ENCODE peak calls at places on chromosome 13, in six cellular contexts. One of them, this sample, is unnamed.

GRCh38 chr13:80337706-80338105 is 3.2 kb downstream of the SPRY2 start:
- DNase-seq in cardiac muscle cell: peak; percentile 42
- DNase-seq in CD4-positive, CD25-positive, alpha-beta regulatory T cell: no peak
- DNase-seq in thoracic aorta: no peak
- DNase-seq in GM06990: no peak
- DNase-seq in bronchial epithelial cell: peak; percentile 20
- DNase-seq in this sample: no peak

GRCh38 chr13:35891973-35892441 is 239.2 kb downstream of the DCLK1 start:
- DNase-seq in bronchial epithelial cell: peak; percentile 98
- DNase-seq in CD4-positive, CD25-positive, alpha-beta regulatory T cell: no peak
- DNase-seq in GM06990: no peak
- DNase-seq in thoracic aorta: no peak
- DNase-seq in cardiac muscle cell: peak; percentile 5
- DNase-seq in this sample: no peak

GRCh38 chr13:96958286-96958891 is 35.9 kb downstream of the OXGR1 start:
- DNase-seq in cardiac muscle cell: peak; percentile 46
- DNase-seq in bronchial epithelial cell: peak; percentile 45
- DNase-seq in CD4-positive, CD25-positive, alpha-beta regulatory T cell: no peak
- DNase-seq in GM06990: no peak
- DNase-seq in thoracic aorta: no peak
- DNase-seq in this sample: no peak

GRCh38 chr13:109872864-109873263 is 86.5 kb upstream of the IRS2 start:
- DNase-seq in bronchial epithelial cell: no peak
- DNase-seq in cardiac muscle cell: no peak
- DNase-seq in GM06990: no peak
- DNase-seq in thoracic aorta: no peak
- DNase-seq in CD4-positive, CD25-positive, alpha-beta regulatory T cell: no peak
- DNase-seq in this sample: no peak

GRCh38 chr13:71865858-71866172 is 1.2 kb downstream of the DACH1 start:
- DNase-seq in GM06990: no peak
- DNase-seq in cardiac muscle cell: peak; percentile 10
- DNase-seq in thoracic aorta: no peak
- DNase-seq in CD4-positive, CD25-positive, alpha-beta regulatory T cell: no peak
- DNase-seq in bronchial epithelial cell: no peak
- DNase-seq in this sample: peak; percentile 45

GRCh38 chr13:79485014-79485441 is 4.1 kb downstream of the NDFIP2 start:
- DNase-seq in bronchial epithelial cell: peak; percentile 96
- DNase-seq in cardiac muscle cell: peak; percentile 75
- DNase-seq in GM06990: no peak
- DNase-seq in CD4-positive, CD25-positive, alpha-beta regulatory T cell: no peak
- DNase-seq in thoracic aorta: no peak
- DNase-seq in this sample: no peak

GRCh38 chr13:51801631-51802099 is 2.3 kb downstream of the DHRS12 start:
- DNase-seq in GM06990: no peak
- DNase-seq in bronchial epithelial cell: no peak
- DNase-seq in cardiac muscle cell: no peak
- DNase-seq in thoracic aorta: peak; percentile 32
- DNase-seq in CD4-positive, CD25-positive, alpha-beta regulatory T cell: no peak
- DNase-seq in this sample: peak; percentile 90

GRCh38 chr13:92843549-92843948 is 383.1 kb upstream of the GPC6 start:
- DNase-seq in thoracic aorta: no peak
- DNase-seq in bronchial epithelial cell: peak; percentile 69
- DNase-seq in GM06990: no peak
- DNase-seq in CD4-positive, CD25-positive, alpha-beta regulatory T cell: no peak
- DNase-seq in cardiac muscle cell: peak; percentile 73
- DNase-seq in this sample: no peak

GRCh38 chr13:36275190-36276002 is 22.2 kb downstream of the CCDC169 start:
- DNase-seq in CD4-positive, CD25-positive, alpha-beta regulatory T cell: no peak
- DNase-seq in cardiac muscle cell: peak; percentile 88
- DNase-seq in GM06990: no peak
- DNase-seq in bronchial epithelial cell: peak; percentile 59
- DNase-seq in thoracic aorta: no peak
- DNase-seq in this sample: no peak

GRCh38 chr13:100315522-100315921 is 226.6 kb downstream of the PCCA start:
- DNase-seq in GM06990: no peak
- DNase-seq in CD4-positive, CD25-positive, alpha-beta regulatory T cell: no peak
- DNase-seq in thoracic aorta: no peak
- DNase-seq in bronchial epithelial cell: no peak
- DNase-seq in cardiac muscle cell: no peak
- DNase-seq in this sample: no peak

GRCh38 chr13:40179421-40179820 is 487.0 kb downstream of the FOXO1 start:
- DNase-seq in bronchial epithelial cell: no peak
- DNase-seq in GM06990: no peak
- DNase-seq in CD4-positive, CD25-positive, alpha-beta regulatory T cell: no peak
- DNase-seq in thoracic aorta: no peak
- DNase-seq in cardiac muscle cell: no peak
- DNase-seq in this sample: no peak

GRCh38 chr13:101449971-101450748 is 2.3 kb upstream of the ITGBL1 start:
- DNase-seq in bronchial epithelial cell: peak; percentile 98
- DNase-seq in cardiac muscle cell: peak; percentile 67
- DNase-seq in GM06990: no peak
- DNase-seq in CD4-positive, CD25-positive, alpha-beta regulatory T cell: no peak
- DNase-seq in thoracic aorta: no peak
- DNase-seq in this sample: no peak

GRCh38 chr13:68275758-68276157 is 1045.6 kb upstream of the PCDH9 start:
- DNase-seq in bronchial epithelial cell: no peak
- DNase-seq in GM06990: no peak
- DNase-seq in CD4-positive, CD25-positive, alpha-beta regulatory T cell: no peak
- DNase-seq in cardiac muscle cell: no peak
- DNase-seq in thoracic aorta: no peak
- DNase-seq in this sample: no peak

GRCh38 chr13:97440598-97440997 is 6.6 kb downstream of the RAP2A start:
- DNase-seq in CD4-positive, CD25-positive, alpha-beta regulatory T cell: no peak
- DNase-seq in cardiac muscle cell: peak; percentile 33
- DNase-seq in thoracic aorta: no peak
- DNase-seq in GM06990: no peak
- DNase-seq in bronchial epithelial cell: peak; percentile 2
- DNase-seq in this sample: no peak

GRCh38 chr13:102812616-102813287 is 13.8 kb downstream of the BIVM start:
- DNase-seq in GM06990: no peak
- DNase-seq in CD4-positive, CD25-positive, alpha-beta regulatory T cell: no peak
- DNase-seq in cardiac muscle cell: peak; percentile 49
- DNase-seq in thoracic aorta: no peak
- DNase-seq in bronchial epithelial cell: no peak
- DNase-seq in this sample: no peak

GRCh38 chr13:34756572-34756971 is 185.5 kb upstream of the NBEA start:
- DNase-seq in cardiac muscle cell: no peak
- DNase-seq in CD4-positive, CD25-positive, alpha-beta regulatory T cell: no peak
- DNase-seq in thoracic aorta: no peak
- DNase-seq in GM06990: no peak
- DNase-seq in bronchial epithelial cell: no peak
- DNase-seq in this sample: no peak

GRCh38 chr13:44229371-44230030 is 144.1 kb upstream of the SERP2 start:
- DNase-seq in cardiac muscle cell: no peak
- DNase-seq in CD4-positive, CD25-positive, alpha-beta regulatory T cell: no peak
- DNase-seq in GM06990: no peak
- DNase-seq in bronchial epithelial cell: no peak
- DNase-seq in thoracic aorta: no peak
- DNase-seq in this sample: no peak

GRCh38 chr13:32976046-32976781 is 40.0 kb upstream of the KL start:
- DNase-seq in cardiac muscle cell: no peak
- DNase-seq in GM06990: no peak
- DNase-seq in bronchial epithelial cell: no peak
- DNase-seq in CD4-positive, CD25-positive, alpha-beta regulatory T cell: no peak
- DNase-seq in thoracic aorta: no peak
- DNase-seq in this sample: no peak

GRCh38 chr13:89565711-89566110 is 1781.8 kb upstream of the MIR17HG start:
- DNase-seq in thoracic aorta: no peak
- DNase-seq in cardiac muscle cell: no peak
- DNase-seq in CD4-positive, CD25-positive, alpha-beta regulatory T cell: no peak
- DNase-seq in GM06990: no peak
- DNase-seq in bronchial epithelial cell: no peak
- DNase-seq in this sample: no peak

GRCh38 chr13:101289764-101290163 is 126.5 kb downstream of the NALCN start:
- DNase-seq in bronchial epithelial cell: peak; percentile 44
- DNase-seq in GM06990: no peak
- DNase-seq in CD4-positive, CD25-positive, alpha-beta regulatory T cell: no peak
- DNase-seq in cardiac muscle cell: peak; percentile 26
- DNase-seq in thoracic aorta: no peak
- DNase-seq in this sample: no peak

GRCh38 chr13:78709028-78709427 is 50.1 kb upstream of the OBI1 start:
- DNase-seq in thoracic aorta: no peak
- DNase-seq in bronchial epithelial cell: peak; percentile 76
- DNase-seq in CD4-positive, CD25-positive, alpha-beta regulatory T cell: no peak
- DNase-seq in cardiac muscle cell: no peak
- DNase-seq in GM06990: no peak
- DNase-seq in this sample: no peak

GRCh38 chr13:105159794-105160193 is 1375.7 kb downstream of the EFNB2 start:
- DNase-seq in cardiac muscle cell: no peak
- DNase-seq in CD4-positive, CD25-positive, alpha-beta regulatory T cell: no peak
- DNase-seq in GM06990: no peak
- DNase-seq in thoracic aorta: no peak
- DNase-seq in bronchial epithelial cell: no peak
- DNase-seq in this sample: no peak

GRCh38 chr13:109773786-109774185 is 12.6 kb downstream of the IRS2 start:
- DNase-seq in bronchial epithelial cell: no peak
- DNase-seq in cardiac muscle cell: no peak
- DNase-seq in GM06990: no peak
- DNase-seq in CD4-positive, CD25-positive, alpha-beta regulatory T cell: no peak
- DNase-seq in thoracic aorta: no peak
- DNase-seq in this sample: no peak

GRCh38 chr13:77749481-77749880 is 52.0 kb downstream of the SLAIN1 start:
- DNase-seq in CD4-positive, CD25-positive, alpha-beta regulatory T cell: no peak
- DNase-seq in GM06990: no peak
- DNase-seq in thoracic aorta: no peak
- DNase-seq in bronchial epithelial cell: no peak
- DNase-seq in cardiac muscle cell: no peak
- DNase-seq in this sample: no peak

GRCh38 chr13:110306960-110307696 is at the start of the genes COL4A1 and COL4A2:
- DNase-seq in cardiac muscle cell: peak; percentile 83
- DNase-seq in GM06990: no peak
- DNase-seq in CD4-positive, CD25-positive, alpha-beta regulatory T cell: no peak
- DNase-seq in bronchial epithelial cell: peak; percentile 27
- DNase-seq in thoracic aorta: no peak
- DNase-seq in this sample: peak; percentile 68

GRCh38 chr13:97967948-97968347 is 14.5 kb downstream of the IPO5 start:
- DNase-seq in cardiac muscle cell: peak; percentile 90
- DNase-seq in GM06990: no peak
- DNase-seq in bronchial epithelial cell: no peak
- DNase-seq in CD4-positive, CD25-positive, alpha-beta regulatory T cell: no peak
- DNase-seq in thoracic aorta: no peak
- DNase-seq in this sample: no peak

GRCh38 chr13:63567031-63567430 is 2151.4 kb upstream of the PCDH20 start:
- DNase-seq in GM06990: no peak
- DNase-seq in CD4-positive, CD25-positive, alpha-beta regulatory T cell: no peak
- DNase-seq in thoracic aorta: no peak
- DNase-seq in bronchial epithelial cell: no peak
- DNase-seq in cardiac muscle cell: no peak
- DNase-seq in this sample: no peak

GRCh38 chr13:97018029-97018819 is 23.9 kb upstream of the OXGR1 start:
- DNase-seq in thoracic aorta: no peak
- DNase-seq in CD4-positive, CD25-positive, alpha-beta regulatory T cell: no peak
- DNase-seq in cardiac muscle cell: peak; percentile 75
- DNase-seq in bronchial epithelial cell: peak; percentile 53
- DNase-seq in GM06990: no peak
- DNase-seq in this sample: no peak

GRCh38 chr13:74015137-74015536 is 119.1 kb downstream of the KLF12 start:
- DNase-seq in bronchial epithelial cell: peak; percentile 51
- DNase-seq in GM06990: no peak
- DNase-seq in cardiac muscle cell: peak; percentile 4
- DNase-seq in thoracic aorta: no peak
- DNase-seq in CD4-positive, CD25-positive, alpha-beta regulatory T cell: no peak
- DNase-seq in this sample: no peak

GRCh38 chr13:89514534-89515312 is 1832.8 kb upstream of the MIR17HG start:
- DNase-seq in GM06990: no peak
- DNase-seq in cardiac muscle cell: peak; percentile 33
- DNase-seq in bronchial epithelial cell: peak; percentile 94
- DNase-seq in CD4-positive, CD25-positive, alpha-beta regulatory T cell: no peak
- DNase-seq in thoracic aorta: no peak
- DNase-seq in this sample: no peak

GRCh38 chr13:27958928-27959539 is 10.1 kb downstream of the CDX2 start:
- DNase-seq in cardiac muscle cell: no peak
- DNase-seq in bronchial epithelial cell: no peak
- DNase-seq in CD4-positive, CD25-positive, alpha-beta regulatory T cell: no peak
- DNase-seq in thoracic aorta: no peak
- DNase-seq in GM06990: no peak
- DNase-seq in this sample: no peak

GRCh38 chr13:47556703-47557102 is 444.4 kb downstream of the SUCLA2 start:
- DNase-seq in cardiac muscle cell: no peak
- DNase-seq in bronchial epithelial cell: no peak
- DNase-seq in GM06990: no peak
- DNase-seq in thoracic aorta: no peak
- DNase-seq in CD4-positive, CD25-positive, alpha-beta regulatory T cell: no peak
- DNase-seq in this sample: no peak
- H3K4me3 ChIP-seq in cardiac muscle cell: no peak overlapping the region
- H3K4me3 ChIP-seq in bronchial epithelial cell: no peak overlapping the region
- H3K4me3 ChIP-seq in GM06990: no peak overlapping the region
- H3K4me3 ChIP-seq in thoracic aorta: no peak overlapping the region
- H3K4me3 ChIP-seq in CD4-positive, CD25-positive, alpha-beta regulatory T cell: no peak overlapping the region
- H3K4me3 ChIP-seq in this sample: no peak overlapping the region

GRCh38 chr13:31105856-31106255 is 55.8 kb downstream of the HSPH1 start:
- DNase-seq in cardiac muscle cell: no peak
- DNase-seq in GM06990: no peak
- DNase-seq in bronchial epithelial cell: no peak
- DNase-seq in thoracic aorta: no peak
- DNase-seq in CD4-positive, CD25-positive, alpha-beta regulatory T cell: no peak
- DNase-seq in this sample: no peak
- H3K4me3 ChIP-seq in cardiac muscle cell: no peak overlapping the region
- H3K4me3 ChIP-seq in GM06990: no peak overlapping the region
- H3K4me3 ChIP-seq in bronchial epithelial cell: no peak overlapping the region
- H3K4me3 ChIP-seq in thoracic aorta: no peak overlapping the region
- H3K4me3 ChIP-seq in CD4-positive, CD25-positive, alpha-beta regulatory T cell: no peak overlapping the region
- H3K4me3 ChIP-seq in this sample: no peak overlapping the region

DNA sequence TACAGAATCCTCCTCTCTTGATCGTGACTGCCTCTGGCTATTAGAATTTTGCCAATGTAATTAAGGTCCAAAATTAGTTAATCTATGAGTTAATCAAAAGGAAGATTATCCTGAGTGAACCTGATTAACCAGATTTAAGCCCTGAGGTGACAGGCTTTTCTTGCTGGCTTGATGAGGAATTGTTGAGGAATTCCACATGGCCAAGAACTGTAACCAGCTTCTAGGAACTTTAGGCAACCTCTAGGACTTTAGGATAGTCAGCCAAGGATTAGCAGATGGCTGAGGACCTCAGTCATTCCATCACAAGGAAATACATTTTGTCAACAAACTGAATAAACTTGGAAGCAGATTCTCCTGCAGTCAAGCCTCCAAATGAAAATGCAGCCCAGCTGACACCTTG is 84.8 kb downstream of the STOML3 start:
- DNase-seq in cardiac muscle cell: no peak
- DNase-seq in bronchial epithelial cell: peak; percentile 89
- DNase-seq in thoracic aorta: no peak
- DNase-seq in CD4-positive, CD25-positive, alpha-beta regulatory T cell: no peak
- DNase-seq in GM06990: no peak
- DNase-seq in this sample: no peak
- H3K4me3 ChIP-seq in cardiac muscle cell: no peak overlapping the region
- H3K4me3 ChIP-seq in bronchial epithelial cell: no peak overlapping the region
- H3K4me3 ChIP-seq in thoracic aorta: no peak overlapping the region
- H3K4me3 ChIP-seq in CD4-positive, CD25-positive, alpha-beta regulatory T cell: no peak overlapping the region
- H3K4me3 ChIP-seq in GM06990: no peak overlapping the region
- H3K4me3 ChIP-seq in this sample: no peak overlapping the region

DNA sequence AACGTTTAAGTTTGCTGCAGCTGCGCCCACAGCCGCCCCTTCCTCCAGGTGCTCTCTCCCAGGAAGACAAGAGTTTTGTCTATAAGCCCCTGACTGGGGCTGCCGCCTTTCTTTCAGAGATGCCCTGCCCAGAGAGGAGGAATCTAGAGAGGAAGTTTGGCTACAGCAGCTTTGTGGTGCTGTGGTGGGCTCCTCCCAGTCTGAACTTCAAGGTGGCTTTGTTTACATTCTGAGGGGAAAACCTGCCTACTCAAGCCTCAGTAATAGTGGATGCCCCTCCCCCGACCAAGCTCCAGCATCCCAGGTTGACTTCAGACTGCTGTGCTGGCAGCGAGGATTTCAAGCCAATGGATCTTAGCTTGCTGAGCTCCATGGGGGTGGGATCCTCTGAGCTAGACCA is 6.4 kb upstream of the ERICH6B start:
- DNase-seq in bronchial epithelial cell: no peak
- DNase-seq in cardiac muscle cell: no peak
- DNase-seq in thoracic aorta: no peak
- DNase-seq in CD4-positive, CD25-positive, alpha-beta regulatory T cell: no peak
- DNase-seq in GM06990: no peak
- DNase-seq in this sample: no peak
- H3K4me3 ChIP-seq in bronchial epithelial cell: no peak overlapping the region
- H3K4me3 ChIP-seq in cardiac muscle cell: no peak overlapping the region
- H3K4me3 ChIP-seq in thoracic aorta: no peak overlapping the region
- H3K4me3 ChIP-seq in CD4-positive, CD25-positive, alpha-beta regulatory T cell: no peak overlapping the region
- H3K4me3 ChIP-seq in GM06990: no peak overlapping the region
- H3K4me3 ChIP-seq in this sample: no peak overlapping the region

This sample was measured in lower lobe of right lung.